ENCODE peak calls at places on chromosome 15, in four cellular contexts. One of them, this sample, is unnamed.

GRCh38 chr15:89531796-89532537 is 35.6 kb upstream of the RHCG start:
- DNase-seq in GM12878: no peak
- DNase-seq in K562: no peak
- DNase-seq in HepG2: no peak
- DNase-seq in this sample: no peak

GRCh38 chr15:96540283-96540682 is 209.8 kb downstream of the NR2F2 start:
- DNase-seq in K562: no peak
- DNase-seq in HepG2: no peak
- DNase-seq in GM12878: no peak
- DNase-seq in this sample: no peak

GRCh38 chr15:58549780-58550064 is 117.9 kb downstream of the LIPC start:
- DNase-seq in HepG2: no peak
- DNase-seq in K562: no peak
- DNase-seq in GM12878: no peak
- DNase-seq in this sample: no peak

GRCh38 chr15:47870956-47871625 is 153.8 kb downstream of the SEMA6D start:
- DNase-seq in HepG2: no peak
- DNase-seq in GM12878: no peak
- DNase-seq in K562: no peak
- DNase-seq in this sample: no peak

GRCh38 chr15:51133140-51133630 is 38.5 kb upstream of the TNFAIP8L3 start:
- DNase-seq in HepG2: no peak
- DNase-seq in GM12878: no peak
- DNase-seq in K562: no peak
- DNase-seq in this sample: no peak

GRCh38 chr15:39157902-39158301 is 423.0 kb upstream of the THBS1 start:
- DNase-seq in GM12878: no peak
- DNase-seq in HepG2: no peak
- DNase-seq in K562: peak; percentile 15
- DNase-seq in this sample: no peak

GRCh38 chr15:88012233-88012632 is 244.3 kb downstream of the NTRK3 start:
- DNase-seq in GM12878: no peak
- DNase-seq in HepG2: no peak
- DNase-seq in K562: no peak
- DNase-seq in this sample: no peak

GRCh38 chr15:85306946-85307686 is 73.3 kb upstream of the AKAP13 start:
- DNase-seq in GM12878: no peak
- DNase-seq in HepG2: no peak
- DNase-seq in K562: no peak
- DNase-seq in this sample: no peak

GRCh38 chr15:55434989-55435825 is 26.9 kb downstream of the PIERCE2 start:
- DNase-seq in GM12878: no peak
- DNase-seq in HepG2: peak; percentile 54
- DNase-seq in K562: peak; percentile 41
- DNase-seq in this sample: peak; percentile 7

GRCh38 chr15:41607033-41607432 is 48.0 kb downstream of the TYRO3 start:
- DNase-seq in K562: no peak
- DNase-seq in GM12878: no peak
- DNase-seq in HepG2: no peak
- DNase-seq in this sample: no peak

GRCh38 chr15:77702211-77702957 is 69.7 kb upstream of the LINGO1 start:
- DNase-seq in GM12878: no peak
- DNase-seq in K562: peak; percentile 77
- DNase-seq in HepG2: no peak
- DNase-seq in this sample: peak; percentile 25

GRCh38 chr15:78195735-78196201 is 38.6 kb downstream of the ACSBG1 start:
- DNase-seq in K562: peak; percentile 73
- DNase-seq in HepG2: peak; percentile 10
- DNase-seq in GM12878: no peak
- DNase-seq in this sample: peak; percentile 61

DNA sequence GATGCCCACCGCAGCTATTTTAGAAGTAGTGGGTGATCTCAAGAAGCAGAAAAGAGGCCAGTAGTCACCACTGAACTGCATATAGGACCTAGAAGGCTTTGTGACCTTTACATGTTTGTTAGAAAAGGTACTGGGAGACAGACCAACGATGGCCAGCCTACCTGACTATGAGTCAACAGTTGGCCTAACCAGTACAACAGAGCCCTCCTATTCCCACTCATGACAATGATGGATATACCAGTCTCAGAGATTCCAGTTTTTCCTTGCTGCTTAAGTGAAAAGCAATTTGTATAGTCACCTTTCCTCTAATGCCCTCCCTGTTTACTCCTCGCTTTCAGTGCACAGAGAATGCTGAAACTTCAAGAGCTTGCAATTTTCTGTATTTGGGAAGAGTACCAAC is 86.6 kb upstream of the PPIB start:
- DNase-seq in GM12878: no peak
- DNase-seq in HepG2: no peak
- DNase-seq in K562: no peak
- DNase-seq in this sample: no peak
- TF ChIP-seq CBX5 in GM12878: no peak
- TF ChIP-seq CBX5 in HepG2: no peak
- TF ChIP-seq CBX5 in K562: no peak
- TF ChIP-seq CBX5 in this sample: no peak

DNA sequence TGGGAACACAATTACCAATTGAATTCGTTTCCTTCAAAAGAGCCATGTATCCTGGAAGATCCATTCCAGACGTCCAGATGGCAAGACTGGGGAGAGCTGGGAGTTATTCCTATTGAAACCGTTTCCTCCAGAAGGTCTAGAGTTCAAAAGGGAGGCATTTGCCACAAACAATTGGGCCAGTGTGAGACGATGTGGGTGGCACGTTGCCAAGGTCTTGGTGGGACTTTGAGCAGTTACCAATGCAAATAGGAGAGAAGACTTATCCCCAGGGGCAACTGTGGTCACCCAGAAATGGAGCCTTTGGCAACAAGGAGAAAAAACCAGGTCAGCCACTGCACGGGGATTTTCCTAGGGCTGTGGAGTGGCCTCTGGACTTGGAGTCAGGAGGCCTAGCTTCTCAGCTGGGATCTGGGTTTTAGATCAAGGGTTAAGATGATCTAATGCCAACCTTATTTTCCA is 29.6 kb upstream of the TLE3 start:
- DNase-seq in GM12878: no peak
- DNase-seq in K562: no peak
- DNase-seq in HepG2: peak; percentile 87
- DNase-seq in this sample: no peak
- TF ChIP-seq CBX5 in GM12878: no peak
- TF ChIP-seq CBX5 in K562: no peak
- TF ChIP-seq CBX5 in HepG2: no peak
- TF ChIP-seq CBX5 in this sample: no peak

DNA sequence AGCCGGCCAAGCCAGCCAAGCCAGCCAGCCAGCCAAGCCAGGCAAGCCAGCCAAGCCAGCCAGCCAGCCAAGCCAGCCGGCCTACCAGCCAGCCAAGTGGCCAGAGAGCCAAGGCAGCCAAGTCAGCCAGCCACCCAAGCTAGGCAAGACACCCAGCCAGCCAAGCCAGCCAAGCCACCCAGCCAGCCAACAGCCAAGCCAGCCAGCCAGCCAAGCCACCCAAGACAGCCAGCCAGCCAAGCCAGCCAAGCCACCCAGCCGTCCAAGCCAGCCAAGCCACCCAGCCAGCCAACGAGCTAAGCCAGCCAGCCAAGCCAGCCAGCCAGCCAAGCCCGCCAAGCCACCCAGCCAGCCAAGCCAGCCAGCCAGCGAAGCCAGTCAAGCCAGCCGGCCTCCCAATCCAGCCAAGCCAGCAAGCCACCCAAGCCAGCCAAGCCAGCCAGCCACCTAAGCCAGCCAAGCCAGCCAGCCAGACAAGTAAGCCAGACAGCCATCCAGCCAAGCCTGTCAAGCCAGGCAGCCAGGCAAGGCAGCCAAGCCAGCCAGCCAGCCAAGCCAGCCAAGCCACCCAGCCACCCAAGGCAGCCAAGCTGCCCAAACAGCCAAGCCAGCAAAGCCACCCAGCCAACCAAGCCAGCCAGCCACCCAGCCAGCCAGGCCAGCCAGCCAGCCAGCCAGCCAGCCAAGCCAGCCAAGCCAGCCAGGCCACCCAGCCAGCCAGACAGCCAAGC is 200.5 kb downstream of the GOLGA6L6 start:
- DNase-seq in K562: peak; percentile 29
- DNase-seq in HepG2: no peak
- DNase-seq in GM12878: no peak
- DNase-seq in this sample: no peak
- TF ChIP-seq CBX5 in K562: no peak
- TF ChIP-seq CBX5 in HepG2: no peak
- TF ChIP-seq CBX5 in GM12878: no peak
- TF ChIP-seq CBX5 in this sample: no peak

DNA sequence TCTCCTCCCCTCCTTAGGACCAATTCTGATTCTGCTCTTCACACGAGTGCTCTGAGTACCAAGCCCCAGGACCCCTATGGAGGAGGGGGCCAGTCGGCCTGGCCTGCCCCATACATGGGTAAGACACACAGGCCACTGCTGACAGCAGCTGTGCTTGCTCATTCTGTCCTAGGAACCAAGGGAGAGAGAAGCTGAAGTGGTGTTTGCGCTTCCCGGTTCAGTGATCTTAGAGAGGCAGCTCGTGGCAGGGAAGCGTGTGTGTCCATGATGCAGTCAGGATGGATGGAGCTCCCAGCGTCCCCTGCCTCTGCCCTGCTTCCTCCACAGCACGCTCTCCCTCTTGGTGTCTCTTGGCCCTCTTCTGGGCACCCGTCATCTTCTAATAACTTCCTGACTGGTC is 77.6 kb downstream of the CRTC3 start:
- DNase-seq in K562: no peak
- DNase-seq in HepG2: no peak
- DNase-seq in GM12878: no peak
- DNase-seq in this sample: no peak
- TF ChIP-seq CBX5 in K562: no peak
- TF ChIP-seq CBX5 in HepG2: no peak
- TF ChIP-seq CBX5 in GM12878: no peak
- TF ChIP-seq CBX5 in this sample: no peak

GRCh38 chr15:52329980-52330379 is 34.4 kb upstream of the MYO5C start:
- DNase-seq in GM12878: no peak
- DNase-seq in HepG2: no peak
- DNase-seq in K562: no peak
- DNase-seq in this sample: no peak
- TF ChIP-seq CBX5 in GM12878: no peak
- TF ChIP-seq CBX5 in HepG2: no peak
- TF ChIP-seq CBX5 in K562: no peak
- TF ChIP-seq CBX5 in this sample: no peak

DNA sequence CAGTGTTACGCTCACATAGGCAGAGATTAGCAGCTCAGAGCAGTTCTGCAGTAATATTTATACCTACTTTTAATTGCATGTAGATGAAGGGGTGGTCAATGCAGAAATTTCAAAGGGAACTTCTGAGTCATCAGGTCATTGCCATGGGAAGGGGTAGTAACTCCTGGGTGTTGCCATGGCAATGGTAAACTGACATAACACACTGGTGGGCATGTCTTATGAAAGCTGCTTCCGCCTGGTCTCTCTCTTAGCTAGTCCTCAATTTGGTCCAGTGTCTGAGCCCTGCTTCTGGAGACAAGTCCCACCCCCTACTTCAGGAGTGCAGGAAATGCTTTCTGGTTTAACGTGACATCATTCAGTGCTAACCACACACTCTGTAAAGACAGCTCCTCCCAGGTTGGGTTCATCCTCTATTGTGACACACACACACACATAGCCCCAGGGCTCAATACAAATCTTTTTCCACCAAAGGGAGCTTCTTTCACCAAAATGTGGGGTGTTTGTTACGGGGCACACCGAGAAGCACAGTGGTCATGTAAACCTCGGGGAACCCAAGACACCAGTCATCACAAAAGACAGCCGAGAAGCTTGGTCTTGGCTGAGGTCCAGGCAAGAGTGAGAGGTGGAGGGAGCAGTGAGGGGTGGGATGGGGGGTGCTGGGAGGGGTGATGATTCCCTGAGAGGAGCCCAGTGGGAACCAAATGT is 74.5 kb downstream of the TLE3 start:
- DNase-seq in K562: no peak
- DNase-seq in HepG2: no peak
- DNase-seq in GM12878: peak; percentile 74
- DNase-seq in this sample: no peak
- TF ChIP-seq CBX5 in K562: no peak
- TF ChIP-seq CBX5 in HepG2: no peak
- TF ChIP-seq CBX5 in GM12878: no peak
- TF ChIP-seq CBX5 in this sample: no peak

GRCh38 chr15:74134387-74135027 is 4.1 kb downstream of the ISLR2 start:
- DNase-seq in K562: no peak
- DNase-seq in HepG2: no peak
- DNase-seq in GM12878: no peak
- DNase-seq in this sample: no peak
- TF ChIP-seq CBX5 in K562: no peak
- TF ChIP-seq CBX5 in HepG2: no peak
- TF ChIP-seq CBX5 in GM12878: no peak
- TF ChIP-seq CBX5 in this sample: no peak

GRCh38 chr15:49242820-49243219 is 72.8 kb downstream of the GALK2 start:
- DNase-seq in HepG2: no peak
- DNase-seq in K562: peak; percentile 15
- DNase-seq in GM12878: no peak
- DNase-seq in this sample: no peak
- TF ChIP-seq CBX5 in HepG2: no peak
- TF ChIP-seq CBX5 in K562: no peak
- TF ChIP-seq CBX5 in GM12878: no peak
- TF ChIP-seq CBX5 in this sample: no peak

This sample was measured in H1.